ENCODE peak calls at places on chromosomes 7 and 10, in four cellular contexts. C, V, P and M are unnamed samples.

GRCh38 chr7:130909881-130910672 is 176.1 kb upstream of the KLF14 start:
- DNase-seq in C (no peak), V (no peak), P (no peak), M (no peak)

GRCh38 chr10:1581189-1581588 is 156.1 kb downstream of the ADARB2 start:
- DNase-seq in C (no peak), V (no peak), P (peak; percentile 61), M (peak; percentile 61)

GRCh38 chr7:47794016-47794415 is 154.2 kb downstream of the PKD1L1 start:
- DNase-seq in C (no peak), V (no peak), P (no peak), M (no peak)

GRCh38 chr7:28102778-28103177 is 77.8 kb downstream of the JAZF1 start:
- DNase-seq in C (peak; percentile 56), V (no peak), P (no peak), M (peak; percentile 20)

GRCh38 chr7:108211382-108212201 is 81.4 kb upstream of the LAMB4 start:
- DNase-seq in C (no peak), V (no peak), P (peak; percentile 49), M (peak; percentile 82)

GRCh38 chr7:135970682-135971365 is 6.3 kb downstream of the MTPN start:
- DNase-seq in C (no peak), V (peak; percentile 6), P (no peak), M (no peak)

GRCh38 chr10:88791924-88792323 is 10.6 kb upstream of the LIPM start:
- DNase-seq in C (peak; percentile 5), V (no peak), P (peak; percentile 56), M (peak; percentile 87)

GRCh38 chr7:36668750-36669149 is 55.5 kb downstream of the AOAH start:
- DNase-seq in C (no peak), V (no peak), P (no peak), M (no peak)

GRCh38 chr7:78530351-78530750 is 731.8 kb downstream of the PHTF2 start:
- DNase-seq in C (peak; percentile 5), V (peak; percentile 73), P (no peak), M (no peak)

GRCh38 chr10:96532523-96532922 is 18.8 kb upstream of the TLL2 start:
- DNase-seq in C (no peak), V (no peak), P (no peak), M (no peak)

GRCh38 chr10:112815238-112816032 is 134.6 kb upstream of the TCF7L2 start:
- DNase-seq in C (peak; percentile 48), V (no peak), P (no peak), M (peak; percentile 83)

GRCh38 chr7:132742152-132742551 is 165.9 kb upstream of the PLXNA4 start:
- DNase-seq in C (no peak), V (no peak), P (no peak), M (no peak)

GRCh38 chr10:110006358-110007170 is 1.2 kb upstream of the ADD3 start:
- DNase-seq in C (peak; percentile 54), V (peak; percentile 68), P (peak; percentile 33), M (peak; percentile 47)

GRCh38 chr10:28839600-28840007 is 162.3 kb downstream of the BAMBI start:
- DNase-seq in C (peak; percentile 11), V (no peak), P (no peak), M (peak; percentile 53)

GRCh38 chr10:96341219-96342182 is 17.3 kb downstream of the OPALIN start:
- DNase-seq in C (no peak), V (no peak), P (no peak), M (peak; percentile 78)

GRCh38 chr10:109961181-109962001 is 38.1 kb upstream of the XPNPEP1 start:
- DNase-seq in C (peak; percentile 34), V (no peak), P (no peak), M (peak; percentile 82)

GRCh38 chr10:96044686-96045085 is 1.3 kb downstream of the CCNJ start:
- DNase-seq in C (no peak), V (no peak), P (no peak), M (peak; percentile 18)